ENCODE peak calls at places on chromosomes 16 and 17, in four cellular contexts. N is ovary, I is gastrocnemius medialis, B is lower leg skin. O is an unnamed sample.

GRCh38 chr17:42566873-42567573 is at the start of gene MLX:
- DNase-seq in I (peak), N (peak), B (peak), O (peak)

GRCh38 chr17:27983853-27984252 is 58.6 kb upstream of the NLK start:
- DNase-seq in N (no peak), I (no peak), B (no peak), O (no peak)

GRCh38 chr17:79187186-79187585 is 112.6 kb downstream of the ENGASE start:
- DNase-seq in I (no peak), B (no peak), N (no peak), O (no peak)

GRCh38 chr17:50621562-50621961 is 13.1 kb upstream of the ABCC3 start:
- DNase-seq in I (no peak), N (no peak), B (no peak), O (peak)

GRCh38 chr17:81285179-81285878 is 9.8 kb downstream of the SLC38A10 start:
- DNase-seq in I (peak), B (peak), N (peak), O (peak)

GRCh38 chr17:67456103-67456502 is 79.0 kb downstream of the PITPNC1 start:
- DNase-seq in I (no peak), B (no peak), N (no peak), O (no peak)

GRCh38 chr16:22297871-22298733 is 893 bp downstream of the POLR3E start:
- DNase-seq in I (peak), B (no peak), N (peak), O (peak)

GRCh38 chr17:50539762-50540440 is 7.1 kb upstream of the SPATA20 start:
- DNase-seq in I (no peak), N (peak), B (no peak), O (peak)

GRCh38 chr17:78921437-78921971 is 3.7 kb downstream of the TIMP2 start:
- DNase-seq in I (no peak), N (no peak), B (no peak), O (no peak)

GRCh38 chr17:48554412-48555090 is 9.6 kb upstream of the HOXB2 start:
- DNase-seq in N (no peak), I (no peak), B (no peak), O (no peak)

GRCh38 chr16:11047057-11047456 is 102.7 kb downstream of the CLEC16A start:
- DNase-seq in B (peak), I (peak), N (no peak), O (no peak)

GRCh38 chr16:57424599-57424998 is 20.0 kb downstream of the CCL17 start:
- DNase-seq in I (no peak), B (no peak), N (no peak), O (no peak)

GRCh38 chr17:49055181-49055927 is 58.2 kb downstream of the IGF2BP1 start:
- DNase-seq in B (no peak), I (no peak), N (no peak), O (no peak)

GRCh38 chr17:57970706-57971105 is 15.5 kb upstream of the CUEDC1 start:
- DNase-seq in B (peak), N (no peak), I (no peak), O (no peak)

GRCh38 chr16:3059041-3059722 is 6.3 kb upstream of the IL32 start:
- DNase-seq in N (peak), I (peak), B (peak), O (peak)

GRCh38 chr17:41802961-41803682 is 8.6 kb downstream of the P3H4 start:
- DNase-seq in B (no peak), N (no peak), I (no peak), O (no peak)

GRCh38 chr16:9364721-9365693 is 273.6 kb downstream of the HAPSTR1 start:
- DNase-seq in N (no peak), I (peak), B (peak), O (no peak)

GRCh38 chr17:29589524-29590260 is at the start of gene GIT1:
- DNase-seq in N (peak), I (peak), B (peak), O (peak)

GRCh38 chr17:79997004-79997673 is 38.5 kb downstream of the TBC1D16 start:
- DNase-seq in I (no peak), B (no peak), N (no peak), O (no peak)

GRCh38 chr16:87297918-87298631 is 19.1 kb downstream of the C16orf95 start:
- DNase-seq in N (no peak), I (no peak), B (no peak), O (peak)

GRCh38 chr16:66299349-66299748 is 67.1 kb upstream of the CDH5 start:
- DNase-seq in I (no peak), B (no peak), N (no peak), O (no peak)

GRCh38 chr17:79420318-79421243 is 190.3 kb downstream of the RBFOX3 start:
- DNase-seq in I (no peak), B (no peak), N (no peak), O (no peak)

GRCh38 chr17:17088511-17089205 is 46.4 kb downstream of the MPRIP start:
- DNase-seq in I (no peak), B (peak), N (peak), O (no peak)

GRCh38 chr17:29376667-29377268 is 13.4 kb upstream of the TAOK1 start:
- DNase-seq in N (no peak), B (peak), I (no peak), O (no peak)

GRCh38 chr16:58399718-58400633 is 7.7 kb downstream of the GINS3 start:
- DNase-seq in B (no peak), I (no peak), N (no peak), O (no peak)

GRCh38 chr16:81645303-81645702 is 133.8 kb upstream of the PLCG2 start:
- DNase-seq in I (peak), B (peak), N (no peak), O (no peak)

GRCh38 chr16:23650674-23651073 is 9.4 kb downstream of the DCTN5 start:
- DNase-seq in N (no peak), B (no peak), I (no peak), O (no peak)

GRCh38 chr16:662095-662494 is 5.8 kb upstream of the RHOT2 start:
- DNase-seq in N (no peak), I (no peak), B (no peak), O (no peak)

GRCh38 chr16:25014500-25015147 is 545 bp downstream of the ARHGAP17 start:
- DNase-seq in B (peak), I (peak), N (peak), O (peak)

GRCh38 chr16:68478526-68479249 is 30.4 kb upstream of the SMPD3 start:
- DNase-seq in N (no peak), I (no peak), B (no peak), O (no peak)

GRCh38 chr17:3890893-3891219 is 2.0 kb downstream of the CAMKK1 start:
- DNase-seq in I (no peak), N (no peak), B (no peak), O (no peak)

GRCh38 chr17:73316919-73317505 is 5.2 kb upstream of the CDC42EP4 start:
- DNase-seq in B (no peak), I (no peak), N (no peak), O (no peak)

GRCh38 chr16:88811850-88812736 is at the start of gene APRT:
- DNase-seq in B (peak), N (peak), I (peak), O (peak)
- TF ChIP-seq POLR2A in B (no peak), N (peak), I (peak), O (peak)

GRCh38 chr16:49789617-49790016 is 66.3 kb downstream of the ZNF423 start:
- DNase-seq in N (no peak), B (no peak), I (no peak), O (no peak)

GRCh38 chr16:49788936-49789335 is 67.0 kb downstream of the ZNF423 start:
- DNase-seq in B (no peak), I (no peak), N (no peak), O (no peak)

GRCh38 chr16:49795513-49795912 is 60.4 kb downstream of the ZNF423 start:
- DNase-seq in I (no peak), B (no peak), N (no peak), O (no peak)

GRCh38 chr16:49788505-49788904 is 67.4 kb downstream of the ZNF423 start:
- DNase-seq in I (no peak), B (no peak), N (peak), O (no peak)

GRCh38 chr16:49793244-49793643 is 62.7 kb downstream of the ZNF423 start:
- DNase-seq in B (no peak), N (no peak), I (no peak), O (no peak)
- TF ChIP-seq POLR2A in B (no peak), N (no peak), I (no peak), O (no peak)

GRCh38 chr16:85321856-85322271 is 209.6 kb upstream of the CIBAR2 start:
- DNase-seq in B (peak), I (peak), N (peak), O (peak)
- TF ChIP-seq POLR2A in B (no peak), I (peak), N (no peak), O (no peak)

GRCh38 chr16:71484006-71484893 is 4.9 kb downstream of the ZNF19 start:
- DNase-seq in B (peak), I (peak), N (peak), O (peak)
- TF ChIP-seq POLR2A in B (no peak), I (peak), N (peak), O (peak)